ENCODE peak calls at places on chromosomes 11 and 22, in five cellular contexts. D is K562, H is H1, K is GM12878, Y is HepG2. P is an unnamed sample.

GRCh38 chr11:82732734-82733443 is 775 bp downstream of the FAM181B start:
- DNase-seq in D (peak), H (no peak), K (no peak), Y (no peak), P (no peak)

GRCh38 chr22:20865869-20866445 is 7.2 kb downstream of the SNAP29 start:
- DNase-seq in D (peak), H (no peak), K (no peak), Y (no peak), P (no peak)

GRCh38 chr22:49614966-49615965 is 212.4 kb downstream of the BRD1 start:
- DNase-seq in D (no peak), H (no peak), K (no peak), Y (no peak), P (no peak)

GRCh38 chr11:111393096-111393495 is 14.0 kb upstream of the POU2AF1 start:
- DNase-seq in D (no peak), H (no peak), K (no peak), Y (no peak), P (no peak)

GRCh38 chr11:68839953-68840641 is 1.6 kb downstream of the CPT1A start:
- DNase-seq in D (peak), H (no peak), K (no peak), Y (no peak), P (no peak)

GRCh38 chr11:120391297-120391696 is 55.1 kb downstream of the ARHGEF12 start:
- DNase-seq in D (no peak), H (no peak), K (no peak), Y (peak), P (no peak)

GRCh38 chr11:103367650-103368049 is 258.4 kb downstream of the DYNC2H1 start:
- DNase-seq in D (no peak), H (no peak), K (no peak), Y (no peak), P (no peak)

GRCh38 chr11:6727971-6728890 is 43.5 kb downstream of the OR2AG2 start:
- DNase-seq in D (no peak), H (no peak), K (no peak), Y (no peak), P (no peak)

GRCh38 chr11:10208045-10208674 is 85.9 kb downstream of the SBF2 start:
- DNase-seq in D (peak), H (no peak), K (peak), Y (peak), P (peak)

GRCh38 chr11:11075515-11076171 is 217.8 kb upstream of the ZBED5 start:
- DNase-seq in D (peak), H (no peak), K (no peak), Y (no peak), P (no peak)

GRCh38 chr11:126172596-126173038 is 38.8 kb downstream of the RPUSD4 start:
- DNase-seq in D (no peak), H (no peak), K (no peak), Y (no peak), P (no peak)

GRCh38 chr11:121534131-121535093 is 81.6 kb upstream of the SORL1-AS1 start:
- DNase-seq in D (no peak), H (no peak), K (no peak), Y (no peak), P (no peak)

GRCh38 chr11:61827573-61828378 is at the start of gene FADS2:
- DNase-seq in D (no peak), H (peak), K (peak), Y (peak), P (no peak)

GRCh38 chr11:693415-693831 is 1.6 kb downstream of the DEAF1 start:
- DNase-seq in D (no peak), H (no peak), K (no peak), Y (no peak), P (no peak)

GRCh38 chr22:42716649-42717127 is 4.0 kb downstream of the A4GALT start:
- DNase-seq in D (no peak), H (no peak), K (peak), Y (no peak), P (no peak)

GRCh38 chr11:70297341-70297740 is 26.9 kb downstream of the PPFIA1 start:
- DNase-seq in D (no peak), H (no peak), K (no peak), Y (no peak), P (no peak)

GRCh38 chr11:109849946-109850345 is 243.2 kb upstream of the ZC3H12C start:
- DNase-seq in D (no peak), H (no peak), K (no peak), Y (no peak), P (no peak)

GRCh38 chr22:40196628-40197027 is 18.9 kb downstream of the TNRC6B start:
- DNase-seq in D (no peak), H (no peak), K (peak), Y (no peak), P (no peak)

GRCh38 chr11:121767433-121767832 is 314.7 kb upstream of the SORL1-AS1 start:
- DNase-seq in D (no peak), H (no peak), K (peak), Y (no peak), P (no peak)

GRCh38 chr22:19760652-19761002 is at the start of gene TBX1:
- DNase-seq in D (no peak), H (no peak), K (no peak), Y (no peak), P (no peak)

GRCh38 chr11:67120881-67121710 is 2.0 kb downstream of the KDM2A start:
- DNase-seq in D (no peak), H (no peak), K (peak), Y (no peak), P (no peak)

GRCh38 chr11:131928992-131929391 is 558.6 kb downstream of the NTM start:
- DNase-seq in D (no peak), H (no peak), K (no peak), Y (no peak), P (no peak)

GRCh38 chr22:37681556-37682049 is 4.5 kb upstream of the NOL12 start:
- DNase-seq in D (peak), H (no peak), K (no peak), Y (peak), P (peak)

GRCh38 chr11:13375798-13376197 is 87.2 kb downstream of the BTBD10 start:
- DNase-seq in D (no peak), H (no peak), K (no peak), Y (no peak), P (no peak)

GRCh38 chr22:45211848-45212247 is 28.8 kb downstream of the KIAA0930 start:
- DNase-seq in D (no peak), H (no peak), K (no peak), Y (no peak), P (no peak)

GRCh38 chr11:96191752-96192151 is 151.2 kb downstream of the MAML2 start:
- DNase-seq in D (no peak), H (no peak), K (no peak), Y (no peak), P (no peak)

GRCh38 chr11:42066113-42066512 is 606.7 kb upstream of the LRRC4C start:
- DNase-seq in D (no peak), H (no peak), K (no peak), Y (no peak), P (no peak)

GRCh38 chr11:127110542-127110941 is 110.0 kb upstream of the KIRREL3 start:
- DNase-seq in D (no peak), H (no peak), K (no peak), Y (no peak), P (no peak)

GRCh38 chr11:106959800-106960199 is 58.5 kb downstream of the GUCY1A2 start:
- DNase-seq in D (no peak), H (no peak), K (no peak), Y (no peak), P (no peak)

GRCh38 chr11:60922906-60923305 is 1.4 kb upstream of the TMEM132A start:
- DNase-seq in D (no peak), H (no peak), K (no peak), Y (no peak), P (no peak)

GRCh38 chr22:30308096-30308495 is 18.6 kb downstream of the TBC1D10A start:
- DNase-seq in D (no peak), H (no peak), K (no peak), Y (no peak), P (no peak)

GRCh38 chr11:44561275-44561781 is 4.1 kb upstream of the CD82 start:
- DNase-seq in D (peak), H (no peak), K (no peak), Y (no peak), P (no peak)

GRCh38 chr11:106988151-106988806 is 30.0 kb downstream of the GUCY1A2 start:
- DNase-seq in D (no peak), H (no peak), K (no peak), Y (no peak), P (no peak)

GRCh38 chr11:61904539-61905048 is 12.8 kb downstream of the RAB3IL1 start:
- DNase-seq in D (peak), H (no peak), K (no peak), Y (peak), P (no peak)

GRCh38 chr22:45584121-45584570 is 81.5 kb downstream of the FBLN1 start:
- DNase-seq in D (no peak), H (no peak), K (no peak), Y (no peak), P (no peak)

GRCh38 chr11:44531636-44532035 is 33.8 kb upstream of the CD82 start:
- DNase-seq in D (no peak), H (no peak), K (no peak), Y (no peak), P (no peak)

GRCh38 chr11:46367244-46367915 is 14.1 kb upstream of the MDK start:
- DNase-seq in D (peak), H (no peak), K (no peak), Y (peak), P (no peak)

GRCh38 chr11:70579376-70579955 is 181.1 kb downstream of the CTTN start:
- DNase-seq in D (no peak), H (no peak), K (no peak), Y (no peak), P (no peak)

GRCh38 chr11:31824791-31825452 is 13.8 kb upstream of the PAX6 start:
- DNase-seq in D (no peak), H (no peak), K (no peak), Y (no peak), P (no peak)

GRCh38 chr11:31821779-31822574 is 10.9 kb upstream of the PAX6 start:
- DNase-seq in D (no peak), H (no peak), K (no peak), Y (no peak), P (no peak)

GRCh38 chr11:31825453-31826391 is 14.6 kb upstream of the PAX6 start:
- DNase-seq in D (peak), H (no peak), K (no peak), Y (no peak), P (no peak)

GRCh38 chr11:31822604-31823371 is 11.7 kb upstream of the PAX6 start:
- DNase-seq in D (no peak), H (no peak), K (no peak), Y (no peak), P (no peak)

DNA sequence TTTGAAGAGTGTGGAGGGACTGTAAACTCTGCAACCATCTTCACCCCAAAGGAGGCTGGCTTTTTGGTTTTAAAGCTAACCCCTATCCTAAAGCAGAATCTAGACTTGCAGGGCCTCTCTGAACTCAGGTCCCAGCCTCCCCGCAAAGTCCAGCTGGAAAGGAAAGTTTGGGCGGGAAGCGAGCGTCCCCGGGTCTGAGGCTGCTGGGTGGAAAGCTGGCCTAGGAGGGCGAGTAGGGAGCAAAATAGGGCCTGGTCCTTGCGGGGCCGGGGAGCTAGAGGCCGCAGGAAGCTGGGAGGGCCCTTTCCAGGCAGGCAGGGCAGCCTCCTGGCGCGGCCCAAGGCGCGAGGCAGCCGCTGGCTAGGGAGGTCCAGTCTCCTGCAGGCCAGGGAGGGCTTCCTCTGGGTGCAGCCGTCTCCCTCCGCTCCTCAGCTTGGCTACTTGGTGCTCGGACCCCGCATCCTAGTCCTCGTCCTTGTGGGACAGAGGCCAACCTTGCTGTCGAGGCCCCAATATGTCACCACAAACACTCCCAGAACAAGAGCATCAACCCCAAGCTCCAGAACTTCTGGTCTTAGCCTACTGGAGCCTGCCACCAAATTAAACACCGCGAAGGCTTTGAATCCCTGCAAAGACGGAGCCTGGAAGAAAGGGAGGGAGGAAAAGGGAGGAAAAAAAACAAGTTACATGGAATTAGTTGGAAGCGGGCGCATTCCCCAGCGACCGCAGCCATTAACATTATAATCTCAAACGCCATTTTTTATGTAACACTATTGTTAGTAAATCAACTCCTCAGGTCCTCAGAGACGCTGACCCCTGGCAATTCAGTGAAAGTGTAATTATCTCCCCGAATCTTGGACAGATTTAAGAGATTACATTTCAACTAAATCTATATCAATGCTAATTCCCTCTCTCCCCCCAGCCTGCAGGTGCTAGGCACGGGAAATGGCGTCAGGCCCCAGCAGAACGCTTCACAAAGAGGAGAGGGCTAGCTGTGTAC is 12.6 kb upstream of the PAX6 start:
- DNase-seq in D (no peak), H (no peak), K (no peak), Y (no peak), P (no peak)
- TF ChIP-seq EZH2 in D (no peak), H (peak), K (no peak), Y (no peak), P (no peak)

DNA sequence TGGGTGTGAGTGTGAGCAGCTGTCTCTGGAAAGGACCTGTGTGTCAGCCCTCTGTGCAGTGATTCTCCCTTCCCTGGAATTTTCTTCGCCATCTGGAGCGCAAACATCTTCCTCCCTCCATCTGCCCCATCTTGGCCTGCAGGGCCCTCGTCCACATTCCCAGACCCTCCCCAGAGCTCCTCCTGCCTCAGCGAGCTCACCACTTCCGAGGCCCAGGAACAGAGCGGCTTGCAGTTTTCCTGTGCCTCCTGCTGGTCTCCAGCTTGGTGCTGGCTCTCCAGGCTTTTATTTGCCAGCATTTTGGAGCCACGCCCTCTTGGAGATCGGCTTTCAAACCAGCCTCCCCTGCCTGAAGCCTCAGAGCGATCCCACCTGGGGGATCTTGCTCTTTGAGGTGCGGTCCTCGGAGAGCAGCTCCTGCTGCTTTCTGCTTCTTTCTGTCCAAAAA is at the start of gene GPHA2:
- DNase-seq in D (peak), H (peak), K (no peak), Y (peak), P (no peak)
- TF ChIP-seq RAD21 in D (no peak), H (peak), K (no peak), Y (no peak), P (no peak)

GRCh38 chr11:14891143-14892035 is 642 bp downstream of the CYP2R1 start:
- DNase-seq in D (peak), H (peak), K (no peak), Y (no peak), P (peak)
- TF ChIP-seq EZH2 in D (no peak), H (no peak), K (no peak), Y (no peak), P (no peak)

GRCh38 chr22:26561756-26562417 is 28.0 kb downstream of the TPST2 start:
- DNase-seq in D (no peak), H (no peak), K (no peak), Y (no peak), P (no peak)

GRCh38 chr22:26558246-26558895 is 31.6 kb downstream of the TPST2 start:
- DNase-seq in D (no peak), H (no peak), K (no peak), Y (no peak), P (no peak)

GRCh38 chr22:26556904-26557303 is 33.0 kb downstream of the TPST2 start:
- DNase-seq in D (no peak), H (no peak), K (no peak), Y (no peak), P (no peak)

GRCh38 chr22:26563022-26563421 is 26.9 kb downstream of the TPST2 start:
- DNase-seq in D (no peak), H (no peak), K (no peak), Y (no peak), P (no peak)

GRCh38 chr22:26559961-26560575 is 29.9 kb downstream of the TPST2 start:
- DNase-seq in D (no peak), H (no peak), K (no peak), Y (no peak), P (no peak)
- TF ChIP-seq RAD21 in D (no peak), H (no peak), K (no peak), Y (no peak), P (no peak)

DNA sequence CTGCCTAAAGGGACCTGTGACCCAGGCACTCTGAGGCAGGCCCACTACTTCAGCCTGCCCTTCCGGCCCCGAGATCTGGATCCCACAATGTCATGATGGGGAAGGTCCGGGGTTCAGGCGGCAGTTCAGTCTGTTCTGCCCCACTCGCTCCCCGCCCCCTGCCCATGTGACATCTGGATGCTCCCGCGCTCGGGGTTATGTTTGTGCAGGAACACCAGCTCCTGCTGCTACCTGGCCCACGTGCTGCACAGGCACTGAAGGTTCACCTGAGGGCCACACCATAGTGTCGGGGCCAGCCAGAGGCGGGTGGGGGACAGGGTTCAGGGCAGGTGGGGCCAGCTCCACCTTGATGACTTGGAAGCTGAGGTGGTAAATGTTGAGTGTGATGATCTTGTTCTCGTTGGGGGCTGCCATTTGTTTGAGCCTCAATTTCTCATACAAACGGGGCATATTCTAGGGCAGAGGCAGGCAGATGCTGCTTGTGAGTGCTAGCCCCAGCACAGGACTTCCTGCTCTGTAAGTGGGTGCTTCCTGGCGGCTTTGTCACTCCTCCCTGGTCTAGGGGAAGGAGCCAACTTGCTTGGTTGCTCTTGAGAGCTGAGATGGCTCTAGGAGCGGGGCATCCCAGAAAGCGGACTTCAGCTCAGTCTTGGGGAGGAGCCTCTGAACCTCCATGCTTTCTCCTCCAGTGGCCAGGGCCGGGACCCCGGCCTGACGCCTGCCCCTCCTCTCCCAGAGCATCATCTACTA is 4.3 kb upstream of the SIPA1 start:
- DNase-seq in D (no peak), H (no peak), K (no peak), Y (no peak), P (no peak)
- TF ChIP-seq EZH2 in D (no peak), H (no peak), K (no peak), Y (no peak), P (no peak)

GRCh38 chr11:1845571-1846452 is 7.0 kb downstream of the TNNI2 start:
- DNase-seq in D (no peak), H (no peak), K (no peak), Y (no peak), P (no peak)

GRCh38 chr11:1845095-1845429 is 6.3 kb downstream of the TNNI2 start:
- DNase-seq in D (no peak), H (no peak), K (no peak), Y (no peak), P (no peak)

GRCh38 chr11:1843796-1844195 is 5.0 kb downstream of the TNNI2 start:
- DNase-seq in D (no peak), H (no peak), K (no peak), Y (no peak), P (no peak)

GRCh38 chr11:1843098-1843473 is 4.3 kb downstream of the TNNI2 start:
- DNase-seq in D (no peak), H (no peak), K (no peak), Y (no peak), P (no peak)

GRCh38 chr11:1844221-1845094 is 5.7 kb downstream of the TNNI2 start:
- DNase-seq in D (peak), H (no peak), K (no peak), Y (no peak), P (no peak)
- TF ChIP-seq RAD21 in D (no peak), H (no peak), K (no peak), Y (no peak), P (no peak)

DNA sequence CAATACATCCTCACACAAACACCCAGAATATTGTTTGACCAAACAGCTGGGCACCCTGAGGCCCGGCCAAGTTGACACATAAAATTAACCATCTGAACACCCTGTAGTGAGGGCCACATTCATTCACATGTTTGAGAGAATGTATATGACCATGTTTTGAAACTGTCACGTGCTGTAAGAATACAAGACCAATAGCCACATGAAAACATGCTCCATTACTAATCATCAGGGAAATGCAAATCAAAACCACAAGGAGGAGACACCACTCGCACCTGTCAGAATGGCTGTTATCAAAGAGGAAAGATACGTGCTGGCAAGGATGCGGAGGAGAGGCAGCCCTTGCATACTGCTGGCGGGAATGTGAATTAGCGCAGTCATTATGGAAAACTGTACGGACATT is 38.3 kb upstream of the IGSF9B start:
- DNase-seq in D (no peak), H (no peak), K (no peak), Y (no peak), P (no peak)
- TF ChIP-seq EZH2 in D (no peak), H (no peak), K (no peak), Y (no peak), P (no peak)

GRCh38 chr22:35839811-35840739 is 122.4 kb downstream of the APOL5 start:
- DNase-seq in D (peak), H (peak), K (no peak), Y (no peak), P (peak)
- TF ChIP-seq RAD21 in D (no peak), H (peak), K (no peak), Y (no peak), P (peak)